ENCODE peak calls at places on chromosome 9, in six cellular contexts. P is fibroblast of the aortic adventitia; I is activated CD4-positive, alpha-beta T cell treated with anti-CD3 and anti-CD28 coated beads, Interleukin-2, amount 50 U/mL, for 48 hours; Y is lung; C is CD4-positive, CD25-positive, alpha-beta regulatory T cell; B is G401. X is an unnamed sample.

GRCh38 chr9:124873664-124874063 is 11.7 kb downstream of the ARPC5L start:
- DNase-seq in P (no peak), I (peak; percentile 39), Y (no peak), C (no peak), B (peak; percentile 69), X (no peak)

GRCh38 chr9:132324425-132324824 is 30.4 kb downstream of the SETX start:
- DNase-seq in P (no peak), I (no peak), Y (no peak), C (no peak), B (no peak), X (no peak)

GRCh38 chr9:35673132-35673997 is at the start of gene CA9:
- DNase-seq in P (no peak), I (no peak), Y (no peak), C (no peak), B (peak; percentile 97), X (no peak)

GRCh38 chr9:110148384-110148783 is 59.6 kb downstream of the C9orf152 start:
- DNase-seq in P (no peak), I (peak; percentile 73), Y (no peak), C (peak; percentile 46), B (no peak), X (peak; percentile 36)

GRCh38 chr9:114276908-114277821 is 45.7 kb upstream of the ORM1 start:
- DNase-seq in P (peak; percentile 90), I (no peak), Y (no peak), C (no peak), B (no peak), X (no peak)

GRCh38 chr9:129177443-129177790 is 644 bp downstream of the IER5L start:
- DNase-seq in P (peak; percentile 6), I (no peak), Y (no peak), C (no peak), B (no peak), X (no peak)

GRCh38 chr9:98745470-98745869 is 36.7 kb upstream of the GABBR2 start:
- DNase-seq in P (no peak), I (no peak), Y (no peak), C (no peak), B (peak; percentile 86), X (no peak)

GRCh38 chr9:86679979-86680378 is 267.3 kb downstream of the GAS1 start:
- DNase-seq in P (no peak), I (no peak), Y (no peak), C (no peak), B (no peak), X (no peak)

X was measured in stimulated activated naive B cell treated with anti-CD40 and anti-IgM and Interleukin-4, amounts not matched to agents 10 μg/mL and 1 μg/mL and 100 μg/mL, for 72 hours.